ENCODE peak calls at places on chromosomes 3 and 15, in seven cellular contexts. N is H1, F is upper lobe of left lung, T is tibial nerve, B is suprapubic skin, C is A549, P is sigmoid colon. R is an unnamed sample.

GRCh38 chr15:57124036-57124435 is 205.6 kb downstream of the TCF12 start:
- DNase-seq in B (no peak), F (no peak), C (no peak), P (no peak), T (no peak), N (no peak), R (no peak)

GRCh38 chr3:54188176-54188791 is 65.9 kb downstream of the CACNA2D3 start:
- DNase-seq in T (peak), P (no peak), C (peak), F (no peak), B (no peak), N (no peak), R (peak)

GRCh38 chr15:90557651-90558084 is 27.9 kb downstream of the CRTC3 start:
- DNase-seq in B (peak), C (no peak), N (no peak), T (peak), F (peak), P (peak), R (peak)

GRCh38 chr3:131535131-131535530 is 32.4 kb upstream of the MRPL3 start:
- DNase-seq in N (no peak), T (no peak), P (no peak), F (no peak), B (no peak), C (no peak), R (no peak)

GRCh38 chr3:192897005-192897404 is 20.7 kb downstream of the MB21D2 start:
- DNase-seq in P (no peak), C (no peak), T (no peak), B (no peak), N (no peak), F (no peak), R (no peak)

GRCh38 chr15:33278816-33279612 is 31.8 kb upstream of the RYR3 start:
- DNase-seq in P (no peak), N (peak), F (no peak), B (no peak), T (no peak), C (peak), R (no peak)

GRCh38 chr15:94282269-94283250 is 51.2 kb downstream of the MCTP2 start:
- DNase-seq in P (no peak), C (no peak), B (no peak), F (no peak), T (no peak), N (no peak), R (no peak)

GRCh38 chr3:151933224-151933858 is 59.9 kb downstream of the SUCNR1 start:
- DNase-seq in P (no peak), N (no peak), C (no peak), F (no peak), B (no peak), T (no peak), R (no peak)

GRCh38 chr3:30347679-30348216 is 258.7 kb upstream of the TGFBR2 start:
- DNase-seq in P (no peak), N (no peak), T (no peak), F (no peak), B (no peak), C (no peak), R (no peak)

GRCh38 chr3:27847697-27848096 is 125.6 kb upstream of the EOMES start:
- DNase-seq in P (no peak), N (no peak), F (no peak), T (no peak), B (no peak), C (no peak), R (no peak)

GRCh38 chr3:12983326-12983725 is 89.9 kb downstream of the IQSEC1 start:
- DNase-seq in F (no peak), T (no peak), C (no peak), N (no peak), B (no peak), P (no peak), R (no peak)

GRCh38 chr3:99981138-99981537 is 133.2 kb downstream of the FILIP1L start:
- DNase-seq in B (no peak), F (no peak), T (no peak), N (no peak), C (no peak), P (no peak), R (no peak)

GRCh38 chr3:73068419-73068818 is 7.0 kb downstream of the EBLN2 start:
- DNase-seq in T (no peak), N (no peak), C (no peak), P (no peak), B (no peak), F (no peak), R (no peak)

GRCh38 chr3:190258634-190259033 is 63.6 kb downstream of the CLDN1 start:
- DNase-seq in B (no peak), F (no peak), T (no peak), C (no peak), N (no peak), P (no peak), R (no peak)

DNA sequence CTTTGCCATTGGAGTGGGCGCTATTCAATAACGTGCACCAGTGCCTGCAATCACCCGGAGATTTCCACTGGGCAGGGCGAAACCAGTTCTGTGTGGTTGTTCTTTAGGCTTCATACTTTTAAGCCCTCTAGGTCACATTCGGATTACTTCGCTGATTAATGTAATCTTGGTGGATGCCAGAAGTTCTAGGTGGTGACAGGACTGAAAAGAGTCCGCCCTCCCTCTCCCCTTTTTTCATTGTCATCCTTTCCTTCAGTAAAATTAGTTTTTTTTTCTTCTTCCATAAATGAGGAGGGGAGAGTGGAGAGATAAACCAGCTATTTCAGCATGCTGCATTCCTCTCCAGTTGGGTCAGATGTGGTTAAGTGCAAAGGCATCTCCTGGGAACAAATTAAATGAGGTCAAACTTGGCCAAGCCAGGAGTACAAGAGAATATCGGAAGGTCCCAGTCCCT is 2.3 kb upstream of the SLC2A2 start:
- DNase-seq in F (no peak), C (no peak), B (no peak), N (no peak), T (peak), P (no peak), R (no peak)
- TF ChIP-seq EP300 in F (no peak), C (no peak), B (no peak), N (no peak), T (no peak), P (no peak), R (no peak)

GRCh38 chr3:159221335-159221734 is 419.5 kb downstream of the MFSD1 start:
- DNase-seq in T (no peak), C (no peak), B (no peak), N (no peak), P (no peak), F (no peak), R (no peak)
- TF ChIP-seq EP300 in T (no peak), C (no peak), B (no peak), N (no peak), P (no peak), F (no peak), R (no peak)

DNA sequence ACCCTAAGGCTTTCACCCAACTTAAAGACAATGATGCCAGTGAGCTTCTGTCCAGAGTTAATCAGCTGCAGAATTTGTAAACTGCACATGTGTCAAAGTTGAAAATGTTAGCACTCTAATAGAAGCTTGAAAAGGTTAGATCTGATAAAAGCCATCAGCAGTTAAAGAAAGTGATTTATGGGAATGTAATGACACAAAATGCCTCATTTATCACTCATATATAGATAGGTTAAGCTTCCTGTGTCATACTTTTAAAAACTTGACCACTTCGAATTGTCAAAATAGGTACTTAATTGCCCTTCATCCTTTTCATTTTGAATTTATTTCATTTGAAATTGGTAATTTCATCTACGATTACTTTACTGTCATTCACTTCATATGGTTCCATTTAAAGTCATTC is 151.6 kb downstream of the CDIN1 start:
- DNase-seq in B (no peak), N (no peak), T (no peak), P (no peak), F (no peak), C (no peak), R (no peak)
- TF ChIP-seq EP300 in B (no peak), N (no peak), T (no peak), P (no peak), F (no peak), C (no peak), R (no peak)

GRCh38 chr15:58551084-58551763 is 119.4 kb downstream of the LIPC start:
- DNase-seq in F (no peak), N (no peak), C (no peak), P (no peak), T (no peak), B (no peak), R (no peak)

GRCh38 chr15:58553365-58553918 is 121.7 kb downstream of the LIPC start:
- DNase-seq in B (no peak), P (no peak), F (no peak), N (no peak), T (no peak), C (no peak), R (no peak)

GRCh38 chr15:58552505-58553364 is 120.9 kb downstream of the LIPC start:
- DNase-seq in F (no peak), C (no peak), N (no peak), P (no peak), T (no peak), B (no peak), R (no peak)

GRCh38 chr15:58549780-58550064 is 117.9 kb downstream of the LIPC start:
- DNase-seq in C (no peak), N (no peak), F (no peak), P (no peak), B (no peak), T (no peak), R (no peak)

DNA sequence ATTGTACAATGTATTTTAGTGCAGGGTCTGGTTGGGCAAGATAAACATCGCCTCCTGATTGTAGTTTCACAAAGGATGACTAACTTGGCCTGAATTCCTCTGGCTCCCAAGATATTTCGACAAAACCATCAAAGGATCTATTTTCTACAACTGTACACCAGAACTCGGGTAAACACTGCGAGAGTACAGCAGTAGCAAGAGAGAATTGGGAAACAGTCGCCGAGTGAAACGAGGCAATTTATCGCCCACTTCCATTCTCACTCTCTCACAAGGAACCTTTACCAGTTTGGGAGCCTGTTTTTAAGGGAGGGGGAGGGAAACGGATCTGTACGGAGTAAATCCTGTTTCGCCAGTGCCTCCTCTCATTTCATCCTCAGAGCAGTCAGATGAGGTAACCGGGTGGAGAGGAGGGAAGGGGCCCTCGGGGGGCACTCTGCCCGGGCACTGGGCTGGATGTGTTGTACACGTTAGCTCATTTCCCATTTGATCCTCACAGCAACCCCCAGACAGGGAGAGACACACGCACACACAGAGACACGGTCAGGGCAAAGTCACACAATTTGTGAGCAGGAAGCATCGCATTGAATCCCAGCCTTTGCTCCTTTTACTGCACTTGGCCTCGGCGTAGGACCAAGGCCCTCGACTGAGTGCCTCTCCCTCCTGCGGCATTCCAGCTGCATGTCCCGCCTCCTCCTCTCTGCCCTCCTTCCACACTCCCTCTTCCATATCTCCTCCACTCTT is 120.1 kb downstream of the LIPC start:
- DNase-seq in B (no peak), P (no peak), C (no peak), N (no peak), T (peak), F (peak), R (peak)
- TF ChIP-seq EP300 in B (no peak), P (no peak), C (peak), N (no peak), T (peak), F (no peak), R (no peak)

GRCh38 chr15:74545776-74546656 is 5.0 kb downstream of the ARID3B start:
- DNase-seq in C (peak), P (peak), N (no peak), B (peak), T (peak), F (peak), R (peak)
- TF ChIP-seq EP300 in C (peak), P (peak), N (no peak), B (no peak), T (peak), F (no peak), R (no peak)

GRCh38 chr15:65917936-65918335 is 48.6 kb downstream of the RAB11A start:
- DNase-seq in F (no peak), B (no peak), N (no peak), C (no peak), P (no peak), T (no peak), R (no peak)

GRCh38 chr15:65916041-65916663 is 46.9 kb downstream of the RAB11A start:
- DNase-seq in B (no peak), C (no peak), N (no peak), F (no peak), T (no peak), P (no peak), R (no peak)

GRCh38 chr15:65914981-65915925 is 46.0 kb downstream of the RAB11A start:
- DNase-seq in F (no peak), C (no peak), B (no peak), T (no peak), P (no peak), N (no peak), R (no peak)

GRCh38 chr15:65917407-65917756 is 48.1 kb downstream of the RAB11A start:
- DNase-seq in T (no peak), F (no peak), C (no peak), P (no peak), B (no peak), N (no peak), R (no peak)

DNA sequence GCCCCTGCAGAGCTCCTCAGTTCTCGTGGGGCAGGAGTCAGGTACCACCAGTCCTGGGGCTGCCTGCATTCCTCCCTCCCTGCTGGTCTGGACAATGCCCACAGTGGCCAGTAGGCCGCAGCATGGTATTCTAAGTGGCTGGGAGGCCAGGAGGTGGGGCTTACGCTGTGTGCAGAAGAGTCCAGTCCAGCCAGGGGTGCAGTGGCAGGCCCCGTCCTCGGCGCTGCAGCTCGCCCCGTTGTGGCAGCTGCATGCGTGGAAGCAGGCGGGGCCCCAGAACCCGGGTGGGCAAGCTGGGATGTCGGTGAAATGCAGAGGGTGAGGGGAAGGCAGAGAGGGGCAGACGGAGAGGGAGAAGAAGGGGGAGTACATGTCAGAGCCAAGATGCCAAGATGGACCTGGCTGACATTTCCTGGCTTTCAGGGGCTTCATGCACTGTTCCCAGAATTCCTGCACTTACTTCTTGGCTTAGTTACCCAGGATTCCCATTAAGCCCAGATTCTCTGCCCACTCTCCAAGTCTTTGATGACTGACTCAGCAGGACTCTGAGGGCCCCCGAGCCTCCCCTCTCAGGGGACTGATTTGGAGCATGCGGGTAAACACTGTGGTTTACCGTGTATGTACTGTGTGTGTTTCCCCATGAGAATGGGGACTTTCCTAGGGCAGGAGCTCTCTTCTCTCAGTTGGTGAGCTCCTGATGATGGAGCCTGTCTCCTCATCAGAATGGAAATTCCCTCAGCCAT is 47.5 kb downstream of the RAB11A start:
- DNase-seq in B (no peak), N (peak), F (peak), T (peak), C (peak), P (no peak), R (peak)
- TF ChIP-seq EP300 in B (no peak), N (no peak), F (no peak), T (no peak), C (no peak), P (no peak), R (no peak)

GRCh38 chr15:99096894-99097426 is 7.9 kb upstream of the SYNM start:
- DNase-seq in P (peak), B (no peak), C (no peak), T (no peak), N (no peak), F (no peak), R (no peak)
- TF ChIP-seq EP300 in P (peak), B (peak), C (no peak), T (no peak), N (no peak), F (no peak), R (no peak)

GRCh38 chr3:170471149-170471548 is 52.5 kb downstream of the CLDN11 start:
- DNase-seq in C (no peak), P (no peak), T (no peak), N (no peak), B (no peak), F (no peak), R (no peak)

GRCh38 chr3:170470063-170471006 is 51.7 kb downstream of the CLDN11 start:
- DNase-seq in C (no peak), N (no peak), P (no peak), T (no peak), B (no peak), F (no peak), R (no peak)

GRCh38 chr3:170475091-170475705 is 56.5 kb downstream of the CLDN11 start:
- DNase-seq in N (no peak), C (no peak), T (no peak), F (no peak), P (no peak), B (no peak), R (no peak)

GRCh38 chr3:170476291-170476690 is 57.6 kb downstream of the CLDN11 start:
- DNase-seq in B (no peak), C (no peak), N (no peak), F (no peak), P (no peak), T (no peak), R (no peak)

GRCh38 chr3:170473358-170473757 is 54.7 kb downstream of the CLDN11 start:
- DNase-seq in B (no peak), F (no peak), C (no peak), N (no peak), T (no peak), P (no peak), R (peak)
- TF ChIP-seq EP300 in B (no peak), F (no peak), C (no peak), N (no peak), T (no peak), P (no peak), R (no peak)

DNA sequence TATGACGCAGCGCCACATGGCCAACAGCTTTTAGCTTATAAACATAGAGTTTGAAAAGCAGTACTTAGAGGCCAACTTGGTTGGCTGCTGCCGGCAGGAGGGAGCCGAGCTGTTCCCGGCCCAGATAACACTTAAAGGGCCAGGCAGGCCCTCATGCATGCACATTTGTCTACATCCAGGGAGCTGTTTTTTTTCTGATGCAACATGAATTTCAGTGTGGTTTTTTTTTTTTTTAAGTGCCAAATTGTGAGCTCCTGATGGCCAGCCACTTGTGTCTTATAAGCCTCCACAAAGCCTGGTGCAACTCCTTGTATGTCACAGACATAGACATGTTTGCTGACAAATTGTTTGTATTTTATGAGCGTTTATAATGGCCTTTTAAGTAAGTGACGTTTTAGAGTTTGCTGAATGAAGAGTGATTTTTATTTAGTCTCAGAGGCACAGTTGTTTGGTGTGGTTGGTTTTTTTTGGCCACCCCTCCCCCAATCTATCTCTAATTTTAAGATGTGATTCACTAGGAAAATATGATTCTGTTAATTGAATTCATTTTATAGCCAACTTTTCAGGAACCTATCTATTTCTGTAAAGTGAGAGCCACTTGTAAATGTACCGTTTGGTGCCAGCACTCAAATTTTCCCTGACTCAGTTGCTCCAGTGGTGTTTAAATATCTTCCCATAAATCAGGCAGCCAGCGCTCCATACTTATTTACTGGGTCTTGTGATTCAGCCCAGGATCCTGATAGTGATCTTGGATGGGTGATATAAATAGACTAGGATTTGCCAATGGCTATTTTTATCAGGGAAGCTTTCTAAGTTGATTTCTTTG is 134.3 kb downstream of the VGLL4 start:
- DNase-seq in N (no peak), B (no peak), F (peak), C (no peak), T (no peak), P (peak), R (peak)
- TF ChIP-seq EP300 in N (no peak), B (no peak), F (no peak), C (no peak), T (no peak), P (no peak), R (no peak)